ENCODE peak calls at places on chromosomes 13 and 19, in seven cellular contexts. One of them, this sample, is unnamed. For H3K4me1, the result is how much of the 10 kb centered on the place peaks cover.

GRCh38 chr19:28066161-28066560 is 1146.8 kb downstream of the UQCRFS1 start:
- DNase-seq in colonic mucosa: no peak
- DNase-seq in IMR-90: no peak
- DNase-seq in neural progenitor cell: no peak
- DNase-seq in PC-9: no peak
- DNase-seq in psoas muscle: no peak
- DNase-seq in HCT116: no peak
- DNase-seq in this sample: no peak

GRCh38 chr13:113074401-113074800 is 31.2 kb upstream of the F7 start:
- DNase-seq in colonic mucosa: no peak
- DNase-seq in IMR-90: no peak
- DNase-seq in neural progenitor cell: no peak
- DNase-seq in PC-9: no peak
- DNase-seq in psoas muscle: peak
- DNase-seq in HCT116: no peak
- DNase-seq in this sample: no peak

GRCh38 chr19:53991224-53992113 is at the start of gene CACNG6:
- DNase-seq in colonic mucosa: no peak
- DNase-seq in IMR-90: no peak
- DNase-seq in neural progenitor cell: peak
- DNase-seq in PC-9: peak
- DNase-seq in psoas muscle: peak
- DNase-seq in HCT116: no peak
- DNase-seq in this sample: no peak

GRCh38 chr19:7500811-7501450 is 12.1 kb upstream of the PEX11G start:
- DNase-seq in colonic mucosa: peak
- DNase-seq in IMR-90: peak
- DNase-seq in neural progenitor cell: peak
- DNase-seq in PC-9: peak
- DNase-seq in psoas muscle: peak
- DNase-seq in HCT116: peak
- DNase-seq in this sample: no peak

GRCh38 chr19:41352279-41352608 is 1.5 kb downstream of the TGFB1 start:
- DNase-seq in colonic mucosa: no peak
- DNase-seq in IMR-90: no peak
- DNase-seq in neural progenitor cell: no peak
- DNase-seq in PC-9: no peak
- DNase-seq in psoas muscle: peak
- DNase-seq in HCT116: no peak
- DNase-seq in this sample: no peak

GRCh38 chr13:25214371-25215252 is 42.5 kb upstream of the AMER2 start:
- DNase-seq in colonic mucosa: no peak
- DNase-seq in IMR-90: peak
- DNase-seq in neural progenitor cell: no peak
- DNase-seq in PC-9: no peak
- DNase-seq in psoas muscle: no peak
- DNase-seq in HCT116: no peak
- DNase-seq in this sample: no peak

GRCh38 chr19:57709616-57710015 is 612 bp upstream of the ZNF154 start:
- DNase-seq in colonic mucosa: no peak
- DNase-seq in IMR-90: no peak
- DNase-seq in neural progenitor cell: peak
- DNase-seq in PC-9: no peak
- DNase-seq in psoas muscle: no peak
- DNase-seq in HCT116: no peak
- DNase-seq in this sample: no peak

GRCh38 chr19:53980553-53981407 is 10.7 kb upstream of the CACNG6 start:
- DNase-seq in colonic mucosa: peak
- DNase-seq in IMR-90: peak
- DNase-seq in neural progenitor cell: peak
- DNase-seq in PC-9: peak
- DNase-seq in psoas muscle: peak
- DNase-seq in HCT116: peak
- DNase-seq in this sample: no peak

GRCh38 chr19:29660835-29661234 is 4.4 kb upstream of the PLEKHF1 start:
- DNase-seq in colonic mucosa: no peak
- DNase-seq in IMR-90: no peak
- DNase-seq in neural progenitor cell: no peak
- DNase-seq in PC-9: no peak
- DNase-seq in psoas muscle: no peak
- DNase-seq in HCT116: no peak
- DNase-seq in this sample: no peak

GRCh38 chr13:23986619-23987018 is 89.3 kb upstream of the C1QTNF9B start:
- DNase-seq in colonic mucosa: no peak
- DNase-seq in IMR-90: peak
- DNase-seq in neural progenitor cell: no peak
- DNase-seq in PC-9: no peak
- DNase-seq in psoas muscle: no peak
- DNase-seq in HCT116: no peak
- DNase-seq in this sample: no peak

GRCh38 chr13:44429311-44429710 is 55.7 kb downstream of the SERP2 start:
- DNase-seq in colonic mucosa: no peak
- DNase-seq in IMR-90: no peak
- DNase-seq in neural progenitor cell: no peak
- DNase-seq in PC-9: no peak
- DNase-seq in psoas muscle: no peak
- DNase-seq in HCT116: no peak
- DNase-seq in this sample: no peak

GRCh38 chr19:4051175-4052101 is 15.3 kb downstream of the ZBTB7A start:
- DNase-seq in colonic mucosa: peak
- DNase-seq in IMR-90: peak
- DNase-seq in neural progenitor cell: no peak
- DNase-seq in PC-9: peak
- DNase-seq in psoas muscle: peak
- DNase-seq in HCT116: no peak
- DNase-seq in this sample: no peak

GRCh38 chr19:50478901-50479715 is 2.5 kb upstream of the GARIN5A start:
- DNase-seq in colonic mucosa: no peak
- DNase-seq in IMR-90: peak
- DNase-seq in neural progenitor cell: peak
- DNase-seq in PC-9: no peak
- DNase-seq in psoas muscle: no peak
- DNase-seq in HCT116: no peak
- DNase-seq in this sample: no peak

GRCh38 chr19:33947565-33947964 is 150.9 kb downstream of the KCTD15 start:
- DNase-seq in colonic mucosa: no peak
- DNase-seq in IMR-90: no peak
- DNase-seq in neural progenitor cell: peak
- DNase-seq in PC-9: no peak
- DNase-seq in psoas muscle: no peak
- DNase-seq in HCT116: no peak
- DNase-seq in this sample: no peak

GRCh38 chr13:63490149-63490548 is 2074.5 kb upstream of the PCDH20 start:
- DNase-seq in colonic mucosa: no peak
- DNase-seq in IMR-90: no peak
- DNase-seq in neural progenitor cell: no peak
- DNase-seq in PC-9: no peak
- DNase-seq in psoas muscle: no peak
- DNase-seq in HCT116: no peak
- DNase-seq in this sample: no peak

DNA sequence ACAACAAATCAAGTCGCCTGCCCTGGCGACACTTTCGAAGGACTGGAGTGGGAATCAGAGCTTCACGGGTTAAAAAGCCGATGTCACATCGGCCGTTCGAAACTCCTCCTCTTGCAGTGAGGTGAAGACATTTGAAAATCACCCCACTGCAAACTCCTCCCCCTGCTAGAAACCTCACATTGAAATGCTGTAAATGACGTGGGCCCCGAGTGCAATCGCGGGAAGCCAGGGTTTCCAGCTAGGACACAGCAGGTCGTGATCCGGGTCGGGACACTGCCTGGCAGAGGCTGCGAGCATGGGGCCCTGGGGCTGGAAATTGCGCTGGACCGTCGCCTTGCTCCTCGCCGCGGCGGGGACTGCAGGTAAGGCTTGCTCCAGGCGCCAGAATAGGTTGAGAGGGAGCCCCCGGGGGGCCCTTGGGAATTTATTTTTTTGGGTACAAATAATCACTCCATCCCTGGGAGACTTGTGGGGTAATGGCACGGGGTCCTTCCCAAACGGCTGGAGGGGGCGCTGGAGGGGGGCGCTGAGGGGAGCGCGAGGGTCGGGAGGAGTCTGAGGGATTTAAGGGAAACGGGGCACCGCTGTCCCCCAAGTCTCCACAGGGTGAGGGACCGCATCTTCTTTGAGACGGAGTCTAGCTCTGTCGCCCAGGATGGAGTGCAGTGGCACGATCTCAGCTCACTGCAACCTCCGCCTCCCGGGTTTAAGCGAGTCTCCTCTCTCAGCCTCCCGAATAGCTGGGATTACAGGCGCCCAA is at the start of gene LDLR:
- DNase-seq in colonic mucosa: peak
- DNase-seq in IMR-90: peak
- DNase-seq in neural progenitor cell: peak
- DNase-seq in PC-9: peak
- DNase-seq in psoas muscle: peak
- DNase-seq in HCT116: peak
- DNase-seq in this sample: peak
- TF ChIP-seq CTCF in colonic mucosa: no peak
- TF ChIP-seq CTCF in IMR-90: no peak
- TF ChIP-seq CTCF in neural progenitor cell: no peak
- TF ChIP-seq CTCF in PC-9: no peak
- TF ChIP-seq CTCF in psoas muscle: no peak
- TF ChIP-seq CTCF in HCT116: no peak
- TF ChIP-seq CTCF in this sample: no peak

DNA sequence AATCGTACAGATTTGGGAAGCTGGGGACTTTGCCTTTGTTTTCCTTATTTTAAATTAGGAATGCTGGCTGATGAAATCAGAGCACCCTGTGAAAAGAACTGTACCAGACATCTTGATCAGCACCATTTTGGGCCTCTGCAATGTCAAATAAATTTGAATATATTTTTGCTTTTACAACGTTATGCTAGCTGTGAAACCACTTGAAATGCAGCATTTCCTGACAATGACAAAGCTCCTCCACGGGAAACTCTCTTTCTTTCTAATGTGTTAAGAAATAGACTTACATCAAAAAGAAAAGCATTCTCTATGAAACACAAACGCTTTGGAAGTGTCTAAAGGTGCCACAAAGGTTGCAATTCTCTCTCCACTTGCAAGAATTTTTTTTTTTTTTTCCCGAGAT is 47.1 kb upstream of the MAP3K10 start:
- DNase-seq in colonic mucosa: no peak
- DNase-seq in IMR-90: no peak
- DNase-seq in neural progenitor cell: no peak
- DNase-seq in PC-9: no peak
- DNase-seq in psoas muscle: no peak
- DNase-seq in HCT116: no peak
- DNase-seq in this sample: no peak
- H3K4me1 ChIP-seq in colonic mucosa: under half
- H3K4me1 ChIP-seq in IMR-90: under half
- H3K4me1 ChIP-seq in neural progenitor cell: under half
- H3K4me1 ChIP-seq in PC-9: under half
- H3K4me1 ChIP-seq in psoas muscle: under half
- H3K4me1 ChIP-seq in HCT116: under half
- H3K4me1 ChIP-seq in this sample: under half

GRCh38 chr19:18231775-18232174 is 5.5 kb upstream of the PDE4C start:
- DNase-seq in colonic mucosa: no peak
- DNase-seq in IMR-90: no peak
- DNase-seq in neural progenitor cell: no peak
- DNase-seq in PC-9: no peak
- DNase-seq in psoas muscle: no peak
- DNase-seq in HCT116: no peak
- DNase-seq in this sample: no peak
- TF ChIP-seq CTCF in colonic mucosa: no peak
- TF ChIP-seq CTCF in IMR-90: no peak
- TF ChIP-seq CTCF in neural progenitor cell: no peak
- TF ChIP-seq CTCF in PC-9: no peak
- TF ChIP-seq CTCF in psoas muscle: no peak
- TF ChIP-seq CTCF in HCT116: no peak
- TF ChIP-seq CTCF in this sample: no peak

GRCh38 chr13:39531646-39532045 is 71.3 kb downstream of the LHFPL6 start:
- DNase-seq in colonic mucosa: no peak
- DNase-seq in IMR-90: peak
- DNase-seq in neural progenitor cell: no peak
- DNase-seq in PC-9: peak
- DNase-seq in psoas muscle: no peak
- DNase-seq in HCT116: no peak
- DNase-seq in this sample: no peak
- H3K4me1 ChIP-seq in colonic mucosa: under half
- H3K4me1 ChIP-seq in IMR-90: under half
- H3K4me1 ChIP-seq in neural progenitor cell: under half
- H3K4me1 ChIP-seq in PC-9: under half
- H3K4me1 ChIP-seq in psoas muscle: under half
- H3K4me1 ChIP-seq in HCT116: under half
- H3K4me1 ChIP-seq in this sample: under half

GRCh38 chr19:2099937-2100718 is 3.4 kb downstream of the IZUMO4 start:
- DNase-seq in colonic mucosa: no peak
- DNase-seq in IMR-90: no peak
- DNase-seq in neural progenitor cell: no peak
- DNase-seq in PC-9: no peak
- DNase-seq in psoas muscle: no peak
- DNase-seq in HCT116: no peak
- DNase-seq in this sample: no peak
- TF ChIP-seq CTCF in colonic mucosa: no peak
- TF ChIP-seq CTCF in IMR-90: no peak
- TF ChIP-seq CTCF in neural progenitor cell: no peak
- TF ChIP-seq CTCF in PC-9: no peak
- TF ChIP-seq CTCF in psoas muscle: no peak
- TF ChIP-seq CTCF in HCT116: no peak
- TF ChIP-seq CTCF in this sample: no peak